ENCODE peak calls at places on chromosomes 3 and 15, in five cellular contexts. C, U, M, N and G are unnamed samples.

GRCh38 chr3:129611446-129611800 is 4.9 kb upstream of the PLXND1 start:
- DNase-seq in C (no peak), N (no peak), U (no peak), M (no peak), G (no peak)

GRCh38 chr3:129829640-129830039 is 63.9 kb downstream of the TMCC1 start:
- DNase-seq in N (peak; percentile 88), U (peak; percentile 80), C (peak; percentile 78), M (peak; percentile 93), G (peak; percentile 79)

GRCh38 chr3:38039101-38039898 is at the start of gene DLEC1:
- DNase-seq in N (peak; percentile 77), C (peak; percentile 26), M (peak; percentile 53), U (no peak), G (no peak)

GRCh38 chr15:56148099-56148498 is 95.6 kb downstream of the RFX7 start:
- DNase-seq in C (no peak), M (no peak), U (no peak), N (no peak), G (no peak)

GRCh38 chr3:13073042-13073906 is at the start of gene IQSEC1:
- DNase-seq in C (no peak), N (peak; percentile 90), M (peak; percentile 9), U (no peak), G (no peak)

GRCh38 chr3:38544926-38545325 is 48.8 kb downstream of the EXOG start:
- DNase-seq in U (no peak), N (no peak), C (no peak), M (no peak), G (no peak)

GRCh38 chr3:16467368-16467767 is 46.1 kb downstream of the RFTN1 start:
- DNase-seq in C (no peak), U (no peak), M (no peak), N (peak; percentile 68), G (no peak)

GRCh38 chr3:133453383-133453782 is 53.5 kb downstream of the BFSP2 start:
- DNase-seq in U (peak; percentile 2), M (no peak), N (peak; percentile 37), C (no peak), G (no peak)

GRCh38 chr3:112555535-112556170 is 6.1 kb downstream of the ATG3 start:
- DNase-seq in M (peak; percentile 4), C (peak; percentile 40), U (peak; percentile 17), N (no peak), G (no peak)

GRCh38 chr3:50450135-50450911 is 53.1 kb downstream of the CACNA2D2 start:
- DNase-seq in C (peak; percentile 50), M (peak; percentile 21), N (no peak), U (no peak), G (no peak)

DNA sequence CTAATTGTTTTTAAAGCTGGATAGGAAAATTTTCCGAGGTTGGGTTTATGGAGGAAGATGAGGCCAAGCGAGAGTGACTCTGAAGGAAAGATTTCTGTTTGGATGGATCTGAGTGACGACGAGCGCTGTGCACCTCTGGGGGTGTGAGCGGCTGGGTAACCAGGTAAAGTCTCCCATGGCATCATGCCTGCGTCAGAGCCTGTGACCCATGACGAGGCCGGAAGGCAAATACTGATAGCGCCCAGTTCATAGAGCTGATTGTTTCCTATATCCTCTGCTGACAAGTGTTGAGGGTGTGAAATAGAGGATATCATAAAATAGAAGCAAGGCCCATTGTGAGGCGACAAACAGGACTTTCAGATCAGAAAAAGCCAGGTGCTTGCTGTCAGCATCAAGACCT is 33.7 kb upstream of the MAGEF1 start:
- DNase-seq in M (no peak), N (no peak), U (no peak), C (no peak), G (no peak)
- H3K4me1 ChIP-seq in M (no peaks in the 10 kb centered on the region), N (peaks cover 16% of the 10 kb centered on the region), U (peaks cover 12% of the 10 kb centered on the region), C (no peaks in the 10 kb centered on the region), G (peaks cover 22% of the 10 kb centered on the region)

GRCh38 chr15:98889930-98890695 is 117.5 kb downstream of the PGPEP1L start:
- DNase-seq in M (peak; percentile 75), N (no peak), U (peak; percentile 59), C (peak; percentile 60), G (peak; percentile 95)

GRCh38 chr15:98887976-98888375 is 119.6 kb downstream of the PGPEP1L start:
- DNase-seq in C (no peak), N (no peak), M (no peak), U (no peak), G (no peak)

GRCh38 chr15:98891301-98891700 is 116.3 kb downstream of the PGPEP1L start:
- DNase-seq in U (no peak), M (no peak), C (no peak), N (no peak), G (no peak)

GRCh38 chr15:98884894-98885293 is 122.7 kb downstream of the PGPEP1L start:
- DNase-seq in M (no peak), U (no peak), N (no peak), C (no peak), G (no peak)

DNA sequence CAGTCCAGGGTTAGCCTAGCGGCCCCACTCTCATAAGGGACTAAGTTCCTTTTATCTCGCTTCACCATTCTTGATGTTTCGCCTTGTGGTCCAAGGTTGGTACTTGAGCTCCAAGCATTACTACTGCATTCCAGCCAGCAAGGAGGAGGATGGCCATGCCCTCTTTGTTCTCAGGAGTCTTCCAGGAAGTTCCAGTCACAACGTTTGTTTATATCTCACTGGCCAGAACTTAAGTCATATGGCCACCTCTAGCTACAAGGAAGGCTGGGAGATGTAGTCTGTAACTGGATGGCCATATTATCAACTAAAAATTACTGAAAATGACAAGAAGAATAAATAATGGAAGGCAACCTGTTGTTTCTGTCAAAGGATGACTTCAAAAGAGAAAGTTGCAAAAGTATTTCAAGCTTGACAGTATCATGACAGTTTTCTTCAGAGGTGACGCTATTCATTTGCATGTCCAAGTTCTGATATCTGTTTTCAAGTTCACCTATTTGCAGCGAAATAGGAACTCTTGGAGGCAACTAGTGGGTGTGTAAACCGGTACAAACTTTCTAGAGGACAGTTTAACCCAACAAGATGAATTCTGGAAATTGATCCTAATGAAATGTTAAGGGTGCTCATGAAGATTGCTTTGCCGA is 118.6 kb downstream of the PGPEP1L start:
- DNase-seq in U (peak; percentile 27), N (no peak), C (peak; percentile 60), M (peak; percentile 74), G (peak; percentile 35)
- H2AFZ ChIP-seq in U (no peak overlapping the region), N (no peak overlapping the region), C (peak overlapping the region; percentile 2), M (no peak overlapping the region), G (no peak overlapping the region)

GRCh38 chr3:190552021-190552420 is 38.1 kb downstream of the IL1RAP start:
- DNase-seq in U (no peak), C (no peak), M (no peak), N (no peak), G (no peak)
- H3K4me3 ChIP-seq in U (no peak overlapping the region), C (no peak overlapping the region), M (no peak overlapping the region), N (no peak overlapping the region), G (no peak overlapping the region)

GRCh38 chr3:53179580-53179979 is 18.6 kb downstream of the PRKCD start:
- DNase-seq in M (no peak), C (no peak), U (no peak), N (no peak), G (no peak)

GRCh38 chr3:53180305-53181023 is 19.5 kb downstream of the PRKCD start:
- DNase-seq in U (no peak), M (no peak), C (no peak), N (peak; percentile 90), G (no peak)

GRCh38 chr3:53181024-53181371 is 20.0 kb downstream of the PRKCD start:
- DNase-seq in U (no peak), N (no peak), C (no peak), M (no peak), G (no peak)

GRCh38 chr3:53182759-53183355 is 21.8 kb downstream of the PRKCD start:
- DNase-seq in N (no peak), M (no peak), U (no peak), C (no peak), G (peak; percentile 45)

DNA sequence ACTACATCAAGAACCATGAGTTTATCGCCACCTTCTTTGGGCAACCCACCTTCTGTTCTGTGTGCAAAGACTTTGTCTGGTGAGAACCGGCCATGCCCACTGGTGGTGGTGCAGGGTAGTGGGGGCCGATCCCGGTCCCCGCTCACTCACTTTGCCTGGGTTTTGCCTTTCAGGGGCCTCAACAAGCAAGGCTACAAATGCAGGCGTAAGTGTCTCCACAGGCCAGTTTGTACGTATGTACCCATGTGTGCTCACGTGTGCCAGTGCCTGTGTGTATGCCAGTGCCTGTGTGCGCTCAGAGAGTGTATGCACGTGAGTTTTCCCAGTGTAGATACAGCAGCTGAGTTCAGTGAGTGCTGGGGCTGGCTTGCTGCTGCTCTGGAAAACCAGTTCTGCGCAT is 20.5 kb downstream of the PRKCD start:
- DNase-seq in U (no peak), M (no peak), C (no peak), N (no peak), G (no peak)
- H3K4me1 ChIP-seq in U (no peaks in the 10 kb centered on the region), M (peaks cover under 1% of the 10 kb centered on the region), C (no peaks in the 10 kb centered on the region), N (peaks cover 55% of the 10 kb centered on the region), G (peaks cover 7% of the 10 kb centered on the region)